ENCODE peak calls at places on chromosomes 11 and 22, in five cellular contexts. R, U, Q, T and K are unnamed samples.

GRCh38 chr22:28981818-28982499 is 79.7 kb downstream of the C22orf31 start:
- DNase-seq in R (no peak), U (no peak), T (no peak), Q (no peak), K (no peak)

GRCh38 chr22:30212363-30212995 is 34.1 kb downstream of the LIF start:
- DNase-seq in R (peak; percentile 89), Q (peak; percentile 92), T (peak; percentile 83), U (no peak), K (peak; percentile 91)

GRCh38 chr11:59102259-59102765 is 4.7 kb upstream of the FAM111B start:
- DNase-seq in R (peak; percentile 73), U (no peak), Q (peak; percentile 37), T (peak; percentile 91), K (peak; percentile 51)

GRCh38 chr11:96260526-96260925 is 82.5 kb downstream of the MAML2 start:
- DNase-seq in T (no peak), U (no peak), R (no peak), Q (no peak), K (no peak)

GRCh38 chr22:50169181-50169759 is 1.3 kb upstream of the PANX2 start:
- DNase-seq in R (no peak), Q (no peak), T (peak; percentile 75), U (no peak), K (no peak)

GRCh38 chr11:12242071-12242672 is 131.8 kb downstream of the MICAL2 start:
- DNase-seq in U (no peak), Q (no peak), T (no peak), R (no peak), K (no peak)

GRCh38 chr22:41177040-41177625 is 28.0 kb upstream of the L3MBTL2 start:
- DNase-seq in T (no peak), U (no peak), Q (no peak), R (no peak), K (no peak)

GRCh38 chr22:20024225-20025087 is 3.5 kb downstream of the TANGO2 start:
- DNase-seq in T (peak; percentile 71), Q (no peak), U (no peak), R (no peak), K (no peak)

GRCh38 chr11:113106507-113106906 is 145.3 kb downstream of the NCAM1 start:
- DNase-seq in Q (peak; percentile 39), U (no peak), T (no peak), R (no peak), K (no peak)

GRCh38 chr11:45850446-45850845 is 3.2 kb downstream of the CRY2 start:
- DNase-seq in R (no peak), Q (peak; percentile 35), U (no peak), T (no peak), K (no peak)

GRCh38 chr11:63564785-63565350 is 1.7 kb upstream of the PLAAT2 start:
- DNase-seq in U (no peak), T (no peak), R (peak; percentile 30), Q (no peak), K (peak; percentile 33)

GRCh38 chr22:41286639-41287091 is 678 bp upstream of the RANGAP1 start:
- DNase-seq in U (no peak), R (peak; percentile 41), T (peak; percentile 83), Q (no peak), K (no peak)